ENCODE peak calls at places on chromosomes 7 and 10, in seven cellular contexts. Z, R, B, S, T, N and I are unnamed samples.

GRCh38 chr7:118054529-118054928 is 129.4 kb upstream of the LSM8 start:
- DNase-seq in Z (no peak), R (no peak), B (no peak), S (no peak), T (no peak), N (no peak), I (no peak)

GRCh38 chr10:515674-516073 is 173.8 kb downstream of the DIP2C start:
- DNase-seq in Z (no peak), R (no peak), B (no peak), S (no peak), T (no peak), N (no peak), I (no peak)

GRCh38 chr10:59585046-59585700 is 124.5 kb downstream of the SLC16A9 start:
- DNase-seq in Z (no peak), R (no peak), B (no peak), S (peak), T (no peak), N (no peak), I (peak)

GRCh38 chr7:92763636-92764423 is 72.5 kb downstream of the CDK6 start:
- DNase-seq in Z (peak), R (no peak), B (peak), S (no peak), T (no peak), N (no peak), I (no peak)

GRCh38 chr10:68402271-68402670 is 4.8 kb downstream of the RUFY2 start:
- DNase-seq in Z (no peak), R (no peak), B (no peak), S (no peak), T (no peak), N (no peak), I (no peak)

GRCh38 chr10:60943372-60944158 is 420 bp downstream of the RHOBTB1 start:
- DNase-seq in Z (peak), R (no peak), B (peak), S (peak), T (no peak), N (no peak), I (peak)

GRCh38 chr10:105347487-105347886 is 706.4 kb downstream of the SORCS3 start:
- DNase-seq in Z (no peak), R (no peak), B (no peak), S (no peak), T (no peak), N (no peak), I (no peak)

GRCh38 chr7:28627263-28627653 is 214.9 kb downstream of the CREB5 start:
- DNase-seq in Z (peak), R (no peak), B (no peak), S (no peak), T (no peak), N (no peak), I (no peak)

GRCh38 chr10:63667596-63667995 is 146.4 kb downstream of the REEP3 start:
- DNase-seq in Z (no peak), R (no peak), B (no peak), S (no peak), T (no peak), N (no peak), I (no peak)

GRCh38 chr7:143408686-143409551 is at the start of gene EPHA1:
- DNase-seq in Z (no peak), R (peak), B (peak), S (no peak), T (no peak), N (peak), I (no peak)

GRCh38 chr7:70193514-70193913 is 595.2 kb downstream of the AUTS2 start:
- DNase-seq in Z (peak), R (no peak), B (no peak), S (no peak), T (no peak), N (no peak), I (peak)

GRCh38 chr10:23051855-23052309 is 43.5 kb upstream of the MSRB2 start:
- DNase-seq in Z (no peak), R (no peak), B (no peak), S (no peak), T (no peak), N (no peak), I (no peak)

GRCh38 chr10:44962870-44963738 is 3.5 kb downstream of the RASSF4 start:
- DNase-seq in Z (no peak), R (peak), B (no peak), S (peak), T (no peak), N (no peak), I (peak)

GRCh38 chr10:103668351-103669242 is 175.1 kb downstream of the NEURL1 start:
- DNase-seq in Z (peak), R (no peak), B (no peak), S (no peak), T (no peak), N (no peak), I (no peak)